ENCODE peak calls at places on chromosomes 5 and 9, in six cellular contexts. One of them, this sample, is unnamed.

GRCh38 chr9:123360161-123361085 is 4.4 kb downstream of the CRB2 start:
- DNase-seq in astrocyte: no peak
- DNase-seq in stimulated activated CD4-positive, alpha-beta T cell treated with anti-CD3 and anti-CD28 coated beads, Interleukin-4, amount 100 ng/mL, for 4 hours: peak
- DNase-seq in fibroblast of the aortic adventitia: no peak
- DNase-seq in T-helper 1 cell: no peak
- DNase-seq in prostate gland: no peak
- DNase-seq in this sample: no peak

GRCh38 chr9:92964607-92964975 is 17.3 kb downstream of the FGD3 start:
- DNase-seq in prostate gland: no peak
- DNase-seq in fibroblast of the aortic adventitia: no peak
- DNase-seq in stimulated activated CD4-positive, alpha-beta T cell treated with anti-CD3 and anti-CD28 coated beads, Interleukin-4, amount 100 ng/mL, for 4 hours: no peak
- DNase-seq in T-helper 1 cell: no peak
- DNase-seq in astrocyte: no peak
- DNase-seq in this sample: no peak

GRCh38 chr5:55691265-55692105 is 20.6 kb downstream of the SLC38A9 start:
- DNase-seq in astrocyte: peak
- DNase-seq in fibroblast of the aortic adventitia: peak
- DNase-seq in stimulated activated CD4-positive, alpha-beta T cell treated with anti-CD3 and anti-CD28 coated beads, Interleukin-4, amount 100 ng/mL, for 4 hours: no peak
- DNase-seq in T-helper 1 cell: no peak
- DNase-seq in prostate gland: no peak
- DNase-seq in this sample: no peak

GRCh38 chr5:68216737-68217231 is 1.2 kb downstream of the PIK3R1 start:
- DNase-seq in prostate gland: no peak
- DNase-seq in stimulated activated CD4-positive, alpha-beta T cell treated with anti-CD3 and anti-CD28 coated beads, Interleukin-4, amount 100 ng/mL, for 4 hours: no peak
- DNase-seq in T-helper 1 cell: no peak
- DNase-seq in astrocyte: peak
- DNase-seq in fibroblast of the aortic adventitia: peak
- DNase-seq in this sample: no peak

GRCh38 chr9:5688109-5688508 is 59.2 kb downstream of the RIC1 start:
- DNase-seq in prostate gland: no peak
- DNase-seq in T-helper 1 cell: no peak
- DNase-seq in astrocyte: peak
- DNase-seq in stimulated activated CD4-positive, alpha-beta T cell treated with anti-CD3 and anti-CD28 coated beads, Interleukin-4, amount 100 ng/mL, for 4 hours: no peak
- DNase-seq in fibroblast of the aortic adventitia: peak
- DNase-seq in this sample: no peak

GRCh38 chr5:134784946-134785620 is 26.5 kb downstream of the DDX46 start:
- DNase-seq in fibroblast of the aortic adventitia: peak
- DNase-seq in stimulated activated CD4-positive, alpha-beta T cell treated with anti-CD3 and anti-CD28 coated beads, Interleukin-4, amount 100 ng/mL, for 4 hours: no peak
- DNase-seq in prostate gland: no peak
- DNase-seq in astrocyte: peak
- DNase-seq in T-helper 1 cell: no peak
- DNase-seq in this sample: no peak

GRCh38 chr9:27726244-27727141 is 153.2 kb upstream of the C9orf72 start:
- DNase-seq in astrocyte: peak
- DNase-seq in fibroblast of the aortic adventitia: peak
- DNase-seq in stimulated activated CD4-positive, alpha-beta T cell treated with anti-CD3 and anti-CD28 coated beads, Interleukin-4, amount 100 ng/mL, for 4 hours: peak
- DNase-seq in T-helper 1 cell: peak
- DNase-seq in prostate gland: peak
- DNase-seq in this sample: peak

GRCh38 chr5:149550608-149551226 is 522 bp downstream of the CSNK1A1 start:
- DNase-seq in prostate gland: no peak
- DNase-seq in fibroblast of the aortic adventitia: no peak
- DNase-seq in astrocyte: no peak
- DNase-seq in stimulated activated CD4-positive, alpha-beta T cell treated with anti-CD3 and anti-CD28 coated beads, Interleukin-4, amount 100 ng/mL, for 4 hours: no peak
- DNase-seq in T-helper 1 cell: no peak
- DNase-seq in this sample: no peak

This sample was measured in T follicular helper cell.